ENCODE peak calls at places on chromosomes 2 and 18, in five cellular contexts. V is AG09319, B is RWPE1, L is lower leg skin, R is fibroblast of lung. W is an unnamed sample.

GRCh38 chr2:9287400-9288059 is 80.9 kb downstream of the ASAP2 start:
- DNase-seq in R (peak), V (peak), B (peak), L (no peak), W (peak)

GRCh38 chr2:185161701-185162100 is 563.4 kb downstream of the ZNF804A start:
- DNase-seq in R (no peak), B (no peak), L (no peak), V (no peak), W (no peak)

GRCh38 chr2:19819097-19820065 is 82.4 kb downstream of the TTC32 start:
- DNase-seq in L (peak), V (no peak), R (peak), B (peak), W (peak)

GRCh38 chr2:234930397-234930796 is 21.4 kb upstream of the SH3BP4 start:
- DNase-seq in B (no peak), V (no peak), R (no peak), L (no peak), W (no peak)

GRCh38 chr2:178886006-178886405 is 78.8 kb upstream of the TTN start:
- DNase-seq in V (no peak), B (no peak), L (no peak), R (no peak), W (no peak)

GRCh38 chr2:121480826-121481225 is 49.9 kb upstream of the RNU4ATAC start:
- DNase-seq in L (no peak), R (peak), V (peak), B (no peak), W (no peak)

GRCh38 chr2:99150691-99151090 is 4.1 kb downstream of the TSGA10 start:
- DNase-seq in R (peak), V (no peak), L (no peak), B (no peak), W (no peak)

GRCh38 chr2:122384768-122385333 is 629.4 kb downstream of the TSN start:
- DNase-seq in L (no peak), V (no peak), R (no peak), B (no peak), W (no peak)

GRCh38 chr2:215540646-215541045 is 104.8 kb upstream of the FN1 start:
- DNase-seq in R (peak), B (peak), L (no peak), V (peak), W (peak)

GRCh38 chr18:51647942-51648341 is 450.5 kb upstream of the MEX3C start:
- DNase-seq in R (no peak), B (no peak), L (no peak), V (no peak), W (no peak)

GRCh38 chr2:207394203-207394741 is 135.5 kb upstream of the CREB1 start:
- DNase-seq in B (peak), R (peak), V (no peak), L (no peak), W (peak)

GRCh38 chr2:207311316-207312005 is 145.7 kb upstream of the KLF7 start:
- DNase-seq in R (peak), L (peak), B (peak), V (peak), W (peak)

GRCh38 chr2:173588931-173589369 is 234.3 kb downstream of the CDCA7 start:
- DNase-seq in L (no peak), R (peak), B (peak), V (no peak), W (no peak)

GRCh38 chr18:49007663-49008062 is 56.9 kb upstream of the SMAD7 start:
- DNase-seq in L (no peak), V (no peak), R (no peak), B (no peak), W (no peak)

GRCh38 chr18:22626771-22627170 is 209.1 kb upstream of the CTAGE1 start:
- DNase-seq in B (no peak), L (no peak), R (no peak), V (no peak), W (no peak)

GRCh38 chr2:40872580-40872979 is 420.7 kb upstream of the SLC8A1 start:
- DNase-seq in V (no peak), L (no peak), R (no peak), B (no peak), W (no peak)

GRCh38 chr2:71922501-71923142 is 225.0 kb downstream of the CYP26B1 start:
- DNase-seq in B (no peak), L (peak), V (no peak), R (no peak), W (no peak)

GRCh38 chr2:75222527-75222926 is 23.2 kb upstream of the TACR1 start:
- DNase-seq in L (no peak), V (no peak), R (no peak), B (no peak), W (no peak)

GRCh38 chr18:7618821-7619410 is 51.8 kb downstream of the PTPRM start:
- DNase-seq in R (peak), B (no peak), L (no peak), V (no peak), W (no peak)

GRCh38 chr2:237882510-237883481 is 23.4 kb downstream of the RAMP1 start:
- DNase-seq in V (no peak), B (no peak), R (no peak), L (no peak), W (no peak)

DNA sequence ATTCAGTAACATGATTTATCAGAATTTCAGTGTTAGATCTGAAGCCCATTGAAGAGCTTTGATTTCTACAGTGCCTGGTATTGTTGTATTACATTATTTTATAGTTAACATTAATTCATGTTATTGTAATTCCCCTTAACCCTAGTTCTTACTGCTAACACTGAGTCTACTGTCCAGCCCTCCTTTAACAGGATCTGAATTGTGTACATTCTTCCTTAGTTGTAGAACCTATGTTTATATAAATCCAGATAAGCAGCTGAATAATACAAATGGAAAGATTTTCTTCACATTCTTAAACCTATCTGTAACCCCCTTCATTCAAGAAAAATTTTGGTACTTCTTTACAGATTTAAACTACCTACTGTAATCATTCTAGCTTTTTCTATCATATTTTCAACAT is 14.7 kb downstream of the NDUFAF7 start:
- DNase-seq in V (no peak), B (no peak), L (no peak), R (no peak), W (no peak)
- TF ChIP-seq CTCF in V (no peak), B (no peak), L (no peak), R (no peak), W (no peak)

GRCh38 chr18:57221084-57221483 is 74.2 kb downstream of the BOD1L2 start:
- DNase-seq in V (no peak), L (no peak), B (no peak), R (no peak), W (no peak)
- TF ChIP-seq CTCF in V (no peak), L (no peak), B (no peak), R (no peak), W (no peak)

GRCh38 chr2:63301481-63301880 is 250.9 kb downstream of the OTX1 start:
- DNase-seq in R (no peak), B (no peak), V (no peak), L (no peak), W (no peak)

GRCh38 chr2:63300835-63301234 is 250.2 kb downstream of the OTX1 start:
- DNase-seq in B (no peak), L (no peak), R (no peak), V (no peak), W (no peak)
- TF ChIP-seq CTCF in B (no peak), L (no peak), R (no peak), V (no peak), W (peak)

DNA sequence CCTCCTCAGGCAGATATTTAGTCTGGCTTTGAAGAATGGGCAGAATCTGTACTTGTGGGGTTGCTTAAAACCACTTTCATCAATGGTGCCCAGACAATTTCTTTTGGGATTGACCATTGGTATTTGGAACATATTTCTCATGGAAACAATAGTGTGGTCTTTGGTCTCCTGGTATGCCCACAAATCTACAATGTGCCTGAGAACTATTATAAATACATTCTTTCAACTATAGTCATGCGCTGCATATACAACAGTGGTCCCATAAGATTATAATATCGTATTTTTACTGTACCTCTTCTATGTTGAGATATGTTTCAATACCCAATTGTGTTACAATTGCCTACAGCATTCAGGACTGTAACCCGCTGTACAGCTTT is 34.8 kb upstream of the PPP4R1 start:
- DNase-seq in L (no peak), V (no peak), B (no peak), R (peak), W (no peak)
- TF ChIP-seq CTCF in L (no peak), V (no peak), B (no peak), R (no peak), W (no peak)

GRCh38 chr2:171706152-171706803 is 19.0 kb downstream of the DYNC1I2 start:
- DNase-seq in L (no peak), V (no peak), B (peak), R (no peak), W (peak)

GRCh38 chr2:171707752-171708151 is 20.5 kb downstream of the DYNC1I2 start:
- DNase-seq in B (peak), R (no peak), V (no peak), L (no peak), W (no peak)

GRCh38 chr2:171702781-171703556 is 15.7 kb downstream of the DYNC1I2 start:
- DNase-seq in V (no peak), B (no peak), L (no peak), R (peak), W (peak)

GRCh38 chr2:171709011-171709685 is 21.9 kb downstream of the DYNC1I2 start:
- DNase-seq in V (no peak), R (no peak), B (no peak), L (no peak), W (no peak)

GRCh38 chr2:171703574-171704347 is 16.5 kb downstream of the DYNC1I2 start:
- DNase-seq in L (no peak), V (no peak), B (peak), R (peak), W (peak)
- TF ChIP-seq CTCF in L (no peak), V (peak), B (peak), R (peak), W (peak)

GRCh38 chr2:192184349-192184748 is 10.4 kb downstream of the TMEFF2 start:
- DNase-seq in V (no peak), B (no peak), R (no peak), L (no peak), W (no peak)

DNA sequence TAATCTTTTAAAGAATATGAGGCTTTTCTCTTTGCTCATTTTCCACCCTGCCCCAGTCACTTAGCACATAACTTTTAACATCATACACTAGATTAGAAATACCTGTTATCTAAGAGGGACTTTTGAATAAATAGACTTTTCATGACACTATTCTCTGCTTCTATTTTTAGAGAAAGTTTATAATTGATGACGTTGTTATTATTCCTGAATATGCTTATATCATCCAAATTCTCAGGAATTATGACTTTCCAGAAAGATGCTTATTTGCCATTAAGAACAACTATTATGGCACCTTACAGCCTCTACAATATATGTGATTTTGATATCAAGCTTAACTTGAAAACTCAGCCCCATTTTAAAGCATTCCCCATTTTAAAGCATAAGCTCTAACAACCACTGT is 11.4 kb downstream of the TMEFF2 start:
- DNase-seq in L (no peak), B (no peak), R (no peak), V (no peak), W (no peak)
- TF ChIP-seq CTCF in L (no peak), B (no peak), R (no peak), V (no peak), W (no peak)

DNA sequence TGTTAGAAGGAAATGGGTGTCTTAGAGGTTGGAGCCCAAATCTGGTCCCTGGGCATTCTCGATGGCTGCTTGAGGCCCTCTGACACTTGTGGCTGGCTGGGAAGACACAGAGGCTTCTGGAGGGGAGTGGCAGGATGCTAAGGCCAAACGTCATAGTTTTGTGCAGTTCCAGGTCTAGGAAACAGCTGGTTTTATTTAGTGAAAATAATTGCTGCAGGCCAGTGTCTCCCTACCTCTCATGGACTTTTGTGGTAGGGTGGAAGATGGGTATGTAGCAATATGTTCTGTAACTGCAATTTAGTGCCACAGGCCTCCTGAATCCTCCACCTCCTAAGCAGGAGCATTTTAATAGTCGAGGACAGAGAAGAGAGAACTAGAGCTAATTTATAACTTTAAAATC is 32.2 kb upstream of the SPRED2 start:
- DNase-seq in L (no peak), B (no peak), V (peak), R (no peak), W (peak)
- TF ChIP-seq CTCF in L (no peak), B (no peak), V (no peak), R (no peak), W (no peak)

GRCh38 chr2:36695746-36696415 is 626 bp upstream of the VIT start:
- DNase-seq in L (no peak), B (peak), V (peak), R (peak), W (peak)
- TF ChIP-seq CTCF in L (no peak), B (no peak), V (peak), R (peak), W (peak)

DNA sequence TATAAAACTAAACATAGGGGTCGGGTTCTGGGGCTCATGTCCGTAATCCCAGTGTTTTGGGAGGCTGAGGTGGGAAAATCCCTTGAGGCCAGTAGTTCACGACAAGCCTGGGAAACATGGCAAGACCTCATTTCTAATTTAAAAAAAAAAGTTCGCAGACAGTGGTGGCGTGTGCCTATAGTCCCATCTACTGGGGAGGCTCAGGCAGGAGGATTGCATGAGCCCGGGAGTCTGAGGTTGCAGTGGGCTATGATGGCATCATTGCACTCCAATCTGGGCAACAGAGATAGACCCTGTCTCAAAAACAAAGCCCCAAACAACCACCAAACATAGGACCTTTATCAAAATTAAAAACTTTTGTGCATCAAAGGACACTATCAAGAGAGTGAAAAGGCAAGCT is 9.8 kb upstream of the HAAO start:
- DNase-seq in V (no peak), L (no peak), R (no peak), B (no peak), W (no peak)
- TF ChIP-seq CTCF in V (no peak), L (no peak), R (no peak), B (no peak), W (no peak)

GRCh38 chr2:156892449-156893335 is 364.8 kb upstream of the GALNT5 start:
- DNase-seq in B (peak), V (no peak), R (peak), L (no peak), W (peak)
- TF ChIP-seq CTCF in B (peak), V (peak), R (peak), L (no peak), W (peak)